ENCODE peak calls at places on chromosomes 13 and 19, in eight cellular contexts. One of them, this sample, is unnamed.

GRCh38 chr19:30118760-30119159 is 176.7 kb downstream of the URI1 start:
- DNase-seq in GM23338: no peak
- DNase-seq in HepG2: no peak
- DNase-seq in K562: no peak
- DNase-seq in H1: no peak
- DNase-seq in GM12878: no peak
- DNase-seq in HCT116: no peak
- DNase-seq in SK-N-MC: no peak
- DNase-seq in this sample: no peak

GRCh38 chr19:50427997-50428425 is 4.7 kb upstream of the MYBPC2 start:
- DNase-seq in SK-N-MC: peak
- DNase-seq in HepG2: no peak
- DNase-seq in GM23338: peak
- DNase-seq in GM12878: no peak
- DNase-seq in HCT116: no peak
- DNase-seq in H1: peak
- DNase-seq in K562: no peak
- DNase-seq in this sample: peak

GRCh38 chr13:74562381-74562780 is 428.2 kb upstream of the KLF12 start:
- DNase-seq in K562: no peak
- DNase-seq in HCT116: no peak
- DNase-seq in SK-N-MC: no peak
- DNase-seq in H1: no peak
- DNase-seq in GM23338: no peak
- DNase-seq in GM12878: no peak
- DNase-seq in HepG2: no peak
- DNase-seq in this sample: no peak

GRCh38 chr19:13117176-13117771 is 734 bp upstream of the TRMT1 start:
- DNase-seq in HepG2: no peak
- DNase-seq in HCT116: peak
- DNase-seq in SK-N-MC: no peak
- DNase-seq in GM23338: no peak
- DNase-seq in GM12878: no peak
- DNase-seq in K562: no peak
- DNase-seq in H1: no peak
- DNase-seq in this sample: no peak

GRCh38 chr19:51144482-51145045 is 2.5 kb downstream of the SIGLEC7 start:
- DNase-seq in HCT116: no peak
- DNase-seq in K562: no peak
- DNase-seq in GM23338: no peak
- DNase-seq in GM12878: no peak
- DNase-seq in SK-N-MC: no peak
- DNase-seq in H1: no peak
- DNase-seq in HepG2: no peak
- DNase-seq in this sample: no peak

GRCh38 chr19:48987323-48987722 is 5.8 kb downstream of the GYS1 start:
- DNase-seq in K562: no peak
- DNase-seq in GM23338: no peak
- DNase-seq in H1: no peak
- DNase-seq in HCT116: no peak
- DNase-seq in SK-N-MC: no peak
- DNase-seq in HepG2: no peak
- DNase-seq in GM12878: no peak
- DNase-seq in this sample: no peak

GRCh38 chr19:51824603-51825002 is 29.6 kb downstream of the FPR3 start:
- DNase-seq in GM12878: no peak
- DNase-seq in HCT116: no peak
- DNase-seq in H1: no peak
- DNase-seq in SK-N-MC: no peak
- DNase-seq in HepG2: no peak
- DNase-seq in GM23338: no peak
- DNase-seq in K562: no peak
- DNase-seq in this sample: no peak

GRCh38 chr13:110483386-110483785 is 78.1 kb downstream of the RAB20 start:
- DNase-seq in K562: no peak
- DNase-seq in HCT116: no peak
- DNase-seq in GM12878: no peak
- DNase-seq in SK-N-MC: no peak
- DNase-seq in HepG2: no peak
- DNase-seq in H1: no peak
- DNase-seq in GM23338: no peak
- DNase-seq in this sample: no peak

GRCh38 chr13:84191199-84191598 is 308.9 kb upstream of the SLITRK1 start:
- DNase-seq in SK-N-MC: no peak
- DNase-seq in K562: no peak
- DNase-seq in HCT116: no peak
- DNase-seq in H1: no peak
- DNase-seq in GM23338: no peak
- DNase-seq in GM12878: no peak
- DNase-seq in HepG2: no peak
- DNase-seq in this sample: no peak

GRCh38 chr13:50229935-50230334 is 214.7 kb downstream of the KCNRG start:
- DNase-seq in HepG2: no peak
- DNase-seq in K562: no peak
- DNase-seq in SK-N-MC: no peak
- DNase-seq in HCT116: no peak
- DNase-seq in GM12878: no peak
- DNase-seq in H1: no peak
- DNase-seq in GM23338: no peak
- DNase-seq in this sample: no peak

GRCh38 chr19:29277107-29277506 is 64.2 kb upstream of the UQCRFS1 start:
- DNase-seq in SK-N-MC: no peak
- DNase-seq in GM12878: peak
- DNase-seq in GM23338: peak
- DNase-seq in HepG2: no peak
- DNase-seq in HCT116: no peak
- DNase-seq in H1: no peak
- DNase-seq in K562: no peak
- DNase-seq in this sample: no peak

GRCh38 chr13:42039946-42040729 is 8.3 kb upstream of the DGKH start:
- DNase-seq in K562: peak
- DNase-seq in H1: no peak
- DNase-seq in GM12878: peak
- DNase-seq in HCT116: peak
- DNase-seq in GM23338: peak
- DNase-seq in SK-N-MC: no peak
- DNase-seq in HepG2: no peak
- DNase-seq in this sample: peak

GRCh38 chr19:54453921-54454780 is 5.2 kb downstream of the LENG8 start:
- DNase-seq in SK-N-MC: no peak
- DNase-seq in H1: no peak
- DNase-seq in GM23338: no peak
- DNase-seq in GM12878: no peak
- DNase-seq in HepG2: no peak
- DNase-seq in K562: no peak
- DNase-seq in HCT116: no peak
- DNase-seq in this sample: no peak

GRCh38 chr19:49339364-49340068 is 4.3 kb downstream of the CD37 start:
- DNase-seq in K562: peak
- DNase-seq in SK-N-MC: peak
- DNase-seq in HepG2: no peak
- DNase-seq in HCT116: no peak
- DNase-seq in GM23338: peak
- DNase-seq in H1: peak
- DNase-seq in GM12878: no peak
- DNase-seq in this sample: peak

GRCh38 chr13:50511877-50512332 is 331.6 kb downstream of the DLEU7 start:
- DNase-seq in H1: no peak
- DNase-seq in GM12878: peak
- DNase-seq in GM23338: no peak
- DNase-seq in HepG2: peak
- DNase-seq in K562: peak
- DNase-seq in SK-N-MC: no peak
- DNase-seq in HCT116: no peak
- DNase-seq in this sample: no peak

GRCh38 chr13:29743229-29743786 is 107.1 kb downstream of the UBL3 start:
- DNase-seq in HepG2: no peak
- DNase-seq in GM12878: no peak
- DNase-seq in K562: no peak
- DNase-seq in GM23338: no peak
- DNase-seq in H1: no peak
- DNase-seq in SK-N-MC: no peak
- DNase-seq in HCT116: no peak
- DNase-seq in this sample: peak
- TF ChIP-seq POLR2AphosphoS5 in HepG2: no peak
- TF ChIP-seq POLR2AphosphoS5 in GM12878: no peak
- TF ChIP-seq POLR2AphosphoS5 in K562: no peak
- TF ChIP-seq POLR2AphosphoS5 in GM23338: no peak
- TF ChIP-seq POLR2AphosphoS5 in H1: no peak
- TF ChIP-seq POLR2AphosphoS5 in SK-N-MC: no peak
- TF ChIP-seq POLR2AphosphoS5 in HCT116: no peak
- TF ChIP-seq POLR2AphosphoS5 in this sample: no peak

DNA sequence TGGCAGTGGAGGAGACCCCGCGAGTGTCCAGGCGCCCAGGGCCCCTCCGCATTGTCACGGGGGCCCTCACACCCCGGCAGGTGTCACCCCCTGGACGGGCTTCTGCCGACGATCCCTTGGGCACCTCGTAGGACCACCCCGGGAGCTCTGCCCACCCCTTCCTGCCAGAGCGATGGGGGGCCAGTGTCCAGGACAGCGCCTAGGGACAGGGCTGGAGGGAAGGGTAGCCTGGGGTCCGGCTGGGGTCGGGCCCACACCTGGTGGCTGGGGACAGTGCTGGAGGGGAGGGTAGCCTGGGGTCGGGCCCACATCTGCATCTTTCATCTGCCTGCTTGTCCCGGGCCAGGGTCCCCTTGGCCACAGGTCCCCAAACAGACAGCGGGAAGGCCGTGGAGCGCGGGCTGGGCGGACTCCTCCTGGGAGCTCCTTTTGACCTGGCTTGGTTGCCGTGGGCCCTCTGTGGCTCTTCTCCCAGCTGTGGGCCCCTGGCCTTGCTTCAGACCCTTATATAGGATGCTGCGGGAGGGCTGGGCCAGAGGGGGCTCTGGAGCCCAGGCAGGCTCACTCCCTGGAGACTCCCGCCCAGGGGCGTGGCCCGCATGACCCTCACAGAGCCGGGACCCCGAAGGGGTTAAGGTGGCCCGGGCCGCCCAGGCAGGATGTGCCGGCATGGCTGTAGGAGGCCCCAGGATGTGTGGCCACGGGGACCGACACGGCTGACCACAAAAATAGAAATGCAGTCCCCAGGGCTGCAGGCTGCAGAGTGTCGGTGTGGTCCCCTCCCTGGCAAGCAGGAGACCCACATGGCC is 74.1 kb upstream of the MCF2L start:
- DNase-seq in HCT116: no peak
- DNase-seq in SK-N-MC: no peak
- DNase-seq in H1: no peak
- DNase-seq in K562: no peak
- DNase-seq in GM23338: peak
- DNase-seq in HepG2: peak
- DNase-seq in GM12878: no peak
- DNase-seq in this sample: no peak
- TF ChIP-seq EZH2 in HCT116: no peak
- TF ChIP-seq EZH2 in SK-N-MC: no peak
- TF ChIP-seq EZH2 in H1: no peak
- TF ChIP-seq EZH2 in K562: no peak
- TF ChIP-seq EZH2 in GM23338: no peak
- TF ChIP-seq EZH2 in HepG2: no peak
- TF ChIP-seq EZH2 in GM12878: no peak
- TF ChIP-seq EZH2 in this sample: peak

GRCh38 chr19:46524272-46524671 is 28.6 kb upstream of the PNMA8B start:
- DNase-seq in K562: no peak
- DNase-seq in HCT116: no peak
- DNase-seq in SK-N-MC: no peak
- DNase-seq in GM23338: no peak
- DNase-seq in GM12878: no peak
- DNase-seq in HepG2: no peak
- DNase-seq in H1: no peak
- DNase-seq in this sample: no peak

GRCh38 chr19:46529622-46530451 is 34.2 kb upstream of the PNMA8B start:
- DNase-seq in K562: peak
- DNase-seq in H1: no peak
- DNase-seq in GM23338: peak
- DNase-seq in HepG2: peak
- DNase-seq in SK-N-MC: no peak
- DNase-seq in HCT116: no peak
- DNase-seq in GM12878: no peak
- DNase-seq in this sample: peak

GRCh38 chr19:46533085-46534081 is 37.7 kb upstream of the PNMA8B start:
- DNase-seq in HepG2: no peak
- DNase-seq in GM12878: no peak
- DNase-seq in SK-N-MC: no peak
- DNase-seq in H1: no peak
- DNase-seq in K562: no peak
- DNase-seq in GM23338: peak
- DNase-seq in HCT116: no peak
- DNase-seq in this sample: no peak

DNA sequence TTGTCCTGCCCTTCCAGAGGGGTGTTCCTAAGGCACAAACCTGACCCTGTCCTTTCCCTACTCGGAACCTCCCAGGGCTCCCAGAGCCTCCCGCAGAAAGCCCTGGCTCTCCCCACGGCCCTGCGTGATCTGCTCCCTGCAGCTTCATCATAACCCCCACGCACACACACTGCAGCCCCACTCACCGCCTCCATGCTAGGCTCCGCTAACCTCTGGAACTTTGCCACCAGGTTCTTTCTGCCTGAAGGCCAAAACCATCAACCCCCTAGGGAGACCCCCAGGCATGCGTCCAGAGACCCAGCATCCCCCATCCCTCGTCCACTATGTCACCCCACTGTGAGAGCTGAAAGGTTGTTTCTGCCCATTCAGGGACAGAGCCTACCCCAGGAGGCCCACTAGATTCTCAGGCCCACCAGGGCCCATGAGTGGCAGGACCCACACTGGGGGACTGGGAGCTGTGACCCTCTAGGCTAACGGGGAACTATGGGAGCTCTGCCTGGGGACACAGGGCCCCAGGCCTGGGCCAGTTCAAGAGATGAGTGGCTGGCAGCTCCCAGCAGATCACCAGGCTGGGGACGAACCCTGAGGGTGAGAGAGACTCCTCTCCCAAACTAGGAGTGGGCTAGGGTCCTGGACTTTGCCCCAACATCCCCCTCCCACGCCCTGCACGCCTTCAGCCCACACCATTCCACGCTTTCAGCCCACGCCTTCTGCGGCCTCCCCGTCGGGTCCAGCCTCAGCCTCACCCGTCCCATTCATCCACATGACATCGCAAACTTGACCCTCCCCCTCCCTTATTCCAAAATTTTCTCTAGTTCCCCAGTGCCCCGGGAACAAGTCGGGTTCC is 33.2 kb upstream of the PNMA8B start:
- DNase-seq in GM23338: no peak
- DNase-seq in K562: no peak
- DNase-seq in HCT116: no peak
- DNase-seq in HepG2: no peak
- DNase-seq in GM12878: no peak
- DNase-seq in H1: no peak
- DNase-seq in SK-N-MC: no peak
- DNase-seq in this sample: no peak
- TF ChIP-seq POLR2AphosphoS5 in GM23338: no peak
- TF ChIP-seq POLR2AphosphoS5 in K562: no peak
- TF ChIP-seq POLR2AphosphoS5 in HCT116: no peak
- TF ChIP-seq POLR2AphosphoS5 in HepG2: no peak
- TF ChIP-seq POLR2AphosphoS5 in GM12878: no peak
- TF ChIP-seq POLR2AphosphoS5 in H1: no peak
- TF ChIP-seq POLR2AphosphoS5 in SK-N-MC: no peak
- TF ChIP-seq POLR2AphosphoS5 in this sample: no peak

DNA sequence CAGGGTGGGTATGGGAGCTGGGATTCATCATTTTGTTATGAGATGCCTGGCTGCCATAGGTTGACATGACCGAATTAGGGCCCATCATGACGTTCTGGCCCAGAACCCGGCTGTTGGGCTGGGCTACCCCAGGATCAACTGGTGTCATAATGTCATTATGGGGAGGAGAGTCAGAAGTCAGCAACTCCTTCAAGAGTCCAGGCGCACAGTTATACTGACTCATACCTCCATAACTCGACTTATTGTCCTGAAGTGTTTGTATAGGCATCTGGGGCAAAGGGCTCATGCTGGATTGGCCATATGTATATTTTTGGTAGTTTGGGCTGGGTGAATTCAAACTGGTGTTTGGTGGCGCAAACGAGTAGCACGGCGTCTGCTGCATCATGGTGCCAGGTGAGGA is 106.5 kb downstream of the FOXO1 start:
- DNase-seq in HCT116: no peak
- DNase-seq in H1: no peak
- DNase-seq in GM12878: no peak
- DNase-seq in GM23338: no peak
- DNase-seq in HepG2: no peak
- DNase-seq in K562: no peak
- DNase-seq in SK-N-MC: no peak
- DNase-seq in this sample: no peak
- TF ChIP-seq EZH2 in HCT116: no peak
- TF ChIP-seq EZH2 in H1: no peak
- TF ChIP-seq EZH2 in GM12878: no peak
- TF ChIP-seq EZH2 in GM23338: no peak
- TF ChIP-seq EZH2 in HepG2: no peak
- TF ChIP-seq EZH2 in K562: no peak
- TF ChIP-seq EZH2 in SK-N-MC: no peak
- TF ChIP-seq EZH2 in this sample: no peak

This sample was measured in endothelial cell of umbilical vein.